ENCODE peak calls at places on chromosomes 16 and 17, in nine cellular contexts. P is tibial nerve, X is uterus, O is cardiac fibroblast, I is ovary, D is WERI-Rb-1, F is AG04450, N is testis, V is heart left ventricle. W is an unnamed sample.

GRCh38 chr17:40548982-40549680 is 16.1 kb downstream of the CCR7 start:
- DNase-seq in X (peak), O (peak), D (peak), P (peak), F (peak), N (no peak), I (no peak), V (no peak), W (peak)

GRCh38 chr16:24208710-24209109 is 47.4 kb upstream of the CACNG3 start:
- DNase-seq in V (no peak), I (no peak), P (no peak), N (peak), X (no peak), O (no peak), D (peak), F (no peak), W (no peak)

GRCh38 chr17:66840061-66840460 is 5.1 kb downstream of the CACNG5 start:
- DNase-seq in P (no peak), I (no peak), O (no peak), N (no peak), D (peak), F (no peak), X (no peak), V (no peak), W (no peak)

GRCh38 chr17:68763551-68763950 is 162.4 kb upstream of the FAM20A start:
- DNase-seq in I (no peak), D (no peak), V (no peak), N (no peak), X (no peak), P (no peak), F (no peak), O (no peak), W (peak)

GRCh38 chr16:6428861-6429260 is 903.8 kb upstream of the RBFOX1 start:
- DNase-seq in I (no peak), O (no peak), F (no peak), N (no peak), P (no peak), X (no peak), V (no peak), D (peak), W (no peak)

GRCh38 chr17:80855968-80856862 is 135.4 kb upstream of the CHMP6 start:
- DNase-seq in F (peak), D (no peak), O (peak), X (no peak), P (no peak), V (peak), I (no peak), N (no peak), W (peak)

GRCh38 chr17:61131555-61131954 is 268.1 kb upstream of the TBX2 start:
- DNase-seq in D (no peak), O (no peak), P (no peak), V (no peak), X (no peak), I (no peak), F (no peak), N (no peak), W (no peak)

GRCh38 chr17:35046740-35047283 is 16.7 kb downstream of the RFFL start:
- DNase-seq in V (no peak), P (no peak), O (peak), F (no peak), N (no peak), I (no peak), X (no peak), D (peak), W (no peak)

GRCh38 chr17:4658478-4659305 is 17.2 kb upstream of the ALOX15 start:
- DNase-seq in X (no peak), D (no peak), O (peak), I (no peak), F (peak), P (no peak), N (no peak), V (no peak), W (no peak)

GRCh38 chr16:71479420-71479819 is 9.7 kb downstream of the ZNF19 start:
- DNase-seq in X (no peak), V (no peak), N (peak), I (no peak), D (peak), O (peak), F (no peak), P (no peak), W (no peak)

GRCh38 chr16:56872863-56873391 is 7.9 kb downstream of the SLC12A3 start:
- DNase-seq in O (no peak), P (no peak), D (no peak), F (no peak), N (no peak), X (no peak), V (no peak), I (no peak), W (no peak)

GRCh38 chr17:68152161-68152571 is 95.7 kb upstream of the AMZ2 start:
- DNase-seq in P (no peak), O (no peak), F (no peak), V (peak), N (no peak), X (no peak), I (no peak), D (no peak), W (no peak)

GRCh38 chr17:5249615-5250014 is 15.0 kb upstream of the SCIMP start:
- DNase-seq in N (peak), D (peak), P (peak), O (peak), I (no peak), F (peak), X (peak), V (peak), W (peak)

GRCh38 chr17:66548158-66548557 is 245.7 kb downstream of the PRKCA start:
- DNase-seq in N (no peak), X (no peak), P (no peak), F (no peak), O (no peak), I (no peak), D (no peak), V (no peak), W (no peak)

GRCh38 chr16:70162041-70162451 is 11.5 kb upstream of the CLEC18C start:
- DNase-seq in O (peak), P (no peak), I (no peak), N (peak), X (no peak), D (no peak), F (peak), V (no peak), W (peak)

GRCh38 chr17:42317256-42317966 is 29.1 kb downstream of the STAT5A start:
- DNase-seq in N (no peak), I (no peak), O (no peak), F (no peak), P (no peak), X (no peak), D (peak), V (no peak), W (no peak)

GRCh38 chr17:80018917-80019651 is 16.6 kb downstream of the TBC1D16 start:
- DNase-seq in I (no peak), F (no peak), V (no peak), X (no peak), N (no peak), D (no peak), O (no peak), P (no peak), W (no peak)

GRCh38 chr17:30524847-30525246 is 47.6 kb downstream of the GOSR1 start:
- DNase-seq in V (no peak), D (no peak), N (no peak), P (no peak), X (no peak), I (no peak), F (peak), O (peak), W (no peak)

GRCh38 chr17:82019905-82020873 is 2.5 kb downstream of the CENPX start:
- DNase-seq in I (peak), O (peak), F (no peak), D (peak), V (peak), N (peak), P (no peak), X (no peak), W (no peak)

GRCh38 chr17:82267575-82268379 is 5.7 kb downstream of the CSNK1D start:
- DNase-seq in P (peak), F (peak), D (no peak), V (peak), N (peak), X (peak), O (peak), I (peak), W (peak)

GRCh38 chr17:40068129-40068581 is 5.4 kb downstream of the THRA start:
- DNase-seq in F (no peak), X (no peak), D (no peak), I (no peak), N (no peak), O (no peak), V (peak), P (no peak), W (no peak)

GRCh38 chr16:62077998-62078397 is 41.8 kb upstream of the CDH8 start:
- DNase-seq in F (no peak), I (no peak), D (peak), O (no peak), V (no peak), X (no peak), N (peak), P (no peak), W (no peak)

GRCh38 chr17:78915872-78916632 is 9.1 kb downstream of the TIMP2 start:
- DNase-seq in F (no peak), P (no peak), V (peak), D (no peak), I (no peak), N (peak), O (peak), X (no peak), W (no peak)

GRCh38 chr16:86505185-86505898 is 5.0 kb upstream of the FOXF1 start:
- DNase-seq in P (no peak), F (no peak), N (no peak), V (no peak), I (no peak), O (no peak), D (no peak), X (no peak), W (no peak)

GRCh38 chr16:86507173-86508027 is 2.9 kb upstream of the FOXF1 start:
- DNase-seq in I (no peak), O (no peak), V (no peak), P (no peak), D (no peak), N (no peak), X (no peak), F (no peak), W (no peak)

GRCh38 chr16:86504315-86505184 is 5.8 kb upstream of the FOXF1 start:
- DNase-seq in V (no peak), D (no peak), N (no peak), X (no peak), O (no peak), I (no peak), F (no peak), P (no peak), W (no peak)

GRCh38 chr16:86508028-86508946 is 2.0 kb upstream of the FOXF1 start:
- DNase-seq in F (no peak), D (no peak), V (no peak), N (no peak), I (no peak), X (no peak), O (peak), P (no peak), W (no peak)

GRCh38 chr16:86505899-86506864 is 4.1 kb upstream of the FOXF1 start:
- DNase-seq in V (no peak), F (no peak), I (no peak), X (no peak), P (no peak), O (no peak), N (no peak), D (no peak), W (no peak)
- H3K4me3 ChIP-seq in V (no peak), F (peak), I (no peak), X (no peak), P (no peak), O (no peak), N (no peak), D (no peak), W (no peak)

GRCh38 chr17:74737299-74738050 is 419 bp downstream of the RAB37 start:
- DNase-seq in V (peak), I (no peak), N (no peak), X (no peak), O (peak), F (no peak), D (peak), P (no peak), W (no peak)

GRCh38 chr17:74738051-74738996 is 1.3 kb downstream of the RAB37 start:
- DNase-seq in N (no peak), O (peak), D (peak), V (peak), X (no peak), P (no peak), I (no peak), F (no peak), W (no peak)

GRCh38 chr17:74734256-74734655 is 2.8 kb upstream of the RAB37 start:
- DNase-seq in D (no peak), I (no peak), F (no peak), X (no peak), P (no peak), O (no peak), N (no peak), V (no peak), W (no peak)

GRCh38 chr17:74739227-74739831 is 2.3 kb downstream of the RAB37 start:
- DNase-seq in I (no peak), X (no peak), O (no peak), F (no peak), D (peak), P (no peak), V (peak), N (no peak), W (no peak)

GRCh38 chr17:74736423-74737298 is at the start of gene RAB37:
- DNase-seq in F (no peak), P (no peak), D (peak), N (no peak), O (peak), V (peak), I (no peak), X (no peak), W (no peak)
- TF ChIP-seq CTCF in F (no peak), P (peak), D (peak), N (no peak), O (peak), V (no peak), I (no peak), X (no peak), W (peak)

GRCh38 chr17:76642994-76643393 is 563 bp downstream of the ST6GALNAC1 start:
- DNase-seq in F (no peak), P (no peak), O (no peak), D (no peak), I (no peak), N (no peak), X (no peak), V (no peak), W (no peak)
- H3K4me3 ChIP-seq in F (no peak), P (peak), O (no peak), D (no peak), I (peak), N (no peak), X (no peak), V (peak), W (no peak)

GRCh38 chr16:10388987-10389386 is 3.1 kb downstream of the ATF7IP2 start:
- DNase-seq in O (no peak), X (no peak), F (no peak), N (no peak), I (no peak), V (no peak), P (no peak), D (no peak), W (no peak)

GRCh38 chr16:10383626-10384025 is 2.2 kb upstream of the ATF7IP2 start:
- DNase-seq in N (no peak), X (no peak), I (no peak), D (no peak), O (peak), P (no peak), V (no peak), F (no peak), W (no peak)

GRCh38 chr16:10386517-10387377 is 886 bp downstream of the ATF7IP2 start:
- DNase-seq in P (no peak), O (peak), I (no peak), X (no peak), D (no peak), N (no peak), V (no peak), F (no peak), W (no peak)

GRCh38 chr16:10387378-10387681 is 1.5 kb downstream of the ATF7IP2 start:
- DNase-seq in V (no peak), P (no peak), F (no peak), O (no peak), I (no peak), N (no peak), D (no peak), X (no peak), W (no peak)

DNA sequence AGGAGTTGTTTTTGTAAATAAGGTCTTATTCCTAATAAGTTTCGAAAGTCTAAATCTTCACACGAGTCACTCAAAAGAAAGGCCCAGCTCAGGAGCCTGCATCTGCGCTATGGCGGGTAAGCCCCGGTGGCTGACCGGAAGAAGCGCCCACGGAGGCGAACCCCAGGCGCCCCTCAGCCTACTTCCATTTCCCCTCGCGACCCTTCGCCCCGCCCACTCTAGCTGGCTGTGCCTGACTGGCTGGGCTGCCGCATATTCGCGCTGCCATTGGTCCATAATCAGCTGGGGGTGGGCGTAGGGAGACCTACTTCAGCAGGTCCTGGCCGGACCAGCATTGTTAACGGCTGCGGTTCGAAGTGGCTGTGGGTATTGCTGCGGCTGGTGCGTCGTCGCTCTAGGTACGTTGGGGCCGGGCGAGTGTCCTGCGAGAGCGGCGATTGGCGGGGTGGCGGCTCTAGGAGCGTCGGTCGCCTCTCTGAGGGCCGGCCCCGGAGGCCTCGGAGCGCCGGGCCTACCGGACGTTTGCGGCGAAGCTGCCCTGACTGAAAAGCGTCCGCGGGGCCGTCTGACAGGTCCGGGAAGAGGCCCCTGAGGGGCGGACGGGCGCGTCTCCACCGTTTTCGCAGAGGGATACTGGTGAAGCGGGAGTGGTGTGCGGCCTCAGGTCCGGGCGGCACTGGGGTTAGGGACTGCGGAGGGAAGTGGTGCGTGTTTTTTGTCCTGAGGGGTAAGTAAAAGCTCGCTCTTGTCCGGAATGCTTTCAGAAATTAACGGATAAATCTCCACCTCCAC is at the start of gene ATF7IP2:
- DNase-seq in D (no peak), N (peak), F (peak), X (peak), O (peak), V (peak), I (peak), P (peak), W (peak)
- TF ChIP-seq CTCF in D (no peak), N (no peak), F (no peak), X (no peak), O (no peak), V (no peak), I (no peak), P (no peak), W (no peak)

GRCh38 chr17:14310584-14310983 is 9.7 kb downstream of the HS3ST3B1 start:
- DNase-seq in V (peak), O (no peak), D (no peak), I (no peak), P (no peak), X (no peak), N (no peak), F (no peak), W (no peak)
- H3K4me3 ChIP-seq in V (no peak), O (no peak), D (no peak), I (no peak), P (no peak), X (no peak), N (no peak), F (no peak), W (no peak)

DNA sequence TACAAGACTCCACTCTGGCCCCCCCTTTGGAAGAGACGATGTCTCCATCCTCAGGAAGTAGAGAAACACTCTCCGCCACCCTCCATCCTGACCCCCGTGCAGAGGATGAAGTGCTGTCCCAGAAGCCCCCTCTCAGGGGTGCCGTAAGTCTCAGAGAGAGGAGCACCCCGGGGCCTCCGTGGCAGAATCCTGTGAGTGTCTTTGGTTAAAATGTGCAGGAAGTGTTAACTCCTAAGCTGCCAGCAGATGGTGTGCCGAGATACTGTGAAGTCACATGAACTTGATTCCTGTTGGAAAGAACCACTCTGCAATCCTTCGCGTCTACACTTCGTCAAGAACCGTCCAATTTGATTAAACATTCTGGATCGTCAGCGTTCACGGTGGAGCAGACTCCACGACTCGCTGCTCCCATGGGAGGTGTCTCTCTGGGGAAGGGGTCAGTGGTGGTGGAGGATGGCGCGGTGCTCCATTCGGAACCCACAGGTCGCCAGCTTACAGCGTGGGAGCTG is 5.6 kb downstream of the BANP start:
- DNase-seq in V (no peak), N (no peak), P (no peak), O (peak), F (no peak), I (no peak), X (no peak), D (peak), W (no peak)
- TF ChIP-seq CTCF in V (no peak), N (no peak), P (no peak), O (peak), F (peak), I (no peak), X (no peak), D (peak), W (peak)

DNA sequence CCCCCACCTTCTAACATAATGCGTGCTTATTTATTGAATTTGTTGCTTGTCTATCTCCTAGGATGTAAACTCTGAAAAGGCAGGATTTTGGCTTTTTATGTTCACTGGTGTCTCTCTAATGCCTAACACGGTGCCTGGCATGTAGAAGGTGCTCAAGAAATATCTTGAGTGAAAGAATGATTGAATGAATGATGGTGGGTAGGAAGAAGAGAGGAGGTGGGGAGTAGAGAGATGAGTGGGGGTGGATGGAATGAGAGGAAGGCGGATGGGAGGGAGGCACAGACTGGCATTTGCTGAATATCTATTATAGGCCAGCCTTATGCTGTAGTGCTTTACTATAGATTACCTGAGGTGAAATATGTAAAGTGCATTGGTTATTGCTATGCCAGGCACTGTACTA is 2.3 kb downstream of the PRSS36 start:
- DNase-seq in N (no peak), I (no peak), V (no peak), X (no peak), D (no peak), F (no peak), O (no peak), P (no peak), W (no peak)
- H3K4me3 ChIP-seq in N (no peak), I (no peak), V (no peak), X (no peak), D (no peak), F (no peak), O (no peak), P (no peak), W (no peak)

GRCh38 chr16:77043076-77043475 is 147.9 kb upstream of the MON1B start:
- DNase-seq in D (no peak), I (no peak), P (no peak), V (no peak), N (no peak), F (no peak), O (peak), X (no peak), W (peak)
- TF ChIP-seq CTCF in D (peak), I (no peak), P (no peak), V (no peak), N (no peak), F (peak), O (peak), X (no peak), W (peak)

W was measured in epithelial cell of proximal tubule.